ENCODE peak calls at places on chromosomes 3 and 15, in seven cellular contexts. W, O, Z, C, S, D and T are unnamed samples.

GRCh38 chr15:52493968-52494367 is 34.7 kb downstream of the MYO5A start:
- DNase-seq in S (no peak), W (no peak), O (no peak), D (no peak), Z (no peak), C (no peak), T (no peak)

GRCh38 chr3:52429779-52430415 is 15.0 kb downstream of the SEMA3G start:
- DNase-seq in Z (no peak), W (no peak), S (no peak), O (no peak), C (peak), D (no peak), T (no peak)

GRCh38 chr3:33644598-33644997 is 73.5 kb downstream of the CLASP2 start:
- DNase-seq in C (no peak), D (no peak), W (no peak), Z (no peak), O (no peak), S (no peak), T (no peak)

GRCh38 chr3:11238057-11238456 is 34.1 kb upstream of the ATG7 start:
- DNase-seq in Z (no peak), O (no peak), S (no peak), D (no peak), C (no peak), W (peak), T (no peak)

GRCh38 chr3:178088930-178089329 is 447.3 kb upstream of the KCNMB2 start:
- DNase-seq in C (no peak), W (no peak), D (no peak), S (no peak), Z (peak), O (no peak), T (no peak)

GRCh38 chr3:72820405-72820804 is 27.8 kb downstream of the SHQ1 start:
- DNase-seq in D (peak), O (no peak), S (no peak), Z (no peak), W (peak), C (no peak), T (no peak)

GRCh38 chr3:17122758-17123157 is 238.0 kb downstream of the PLCL2 start:
- DNase-seq in D (no peak), W (no peak), S (no peak), Z (no peak), O (no peak), C (no peak), T (no peak)

GRCh38 chr15:62868507-62868906 is 174.0 kb upstream of the TPM1 start:
- DNase-seq in S (no peak), W (peak), Z (no peak), C (no peak), D (no peak), O (no peak), T (no peak)

GRCh38 chr3:114745322-114746240 is 401.5 kb downstream of the ZBTB20 start:
- DNase-seq in D (no peak), C (no peak), S (no peak), Z (no peak), W (peak), O (no peak), T (no peak)

GRCh38 chr3:8982509-8982908 is 19.2 kb upstream of the RAD18 start:
- DNase-seq in O (no peak), W (no peak), D (no peak), Z (no peak), C (no peak), S (no peak), T (no peak)

GRCh38 chr3:180433172-180433571 is 168.8 kb upstream of the TTC14 start:
- DNase-seq in S (no peak), D (no peak), Z (no peak), W (no peak), C (no peak), O (no peak), T (no peak)

GRCh38 chr3:98359993-98360675 is 6.5 kb downstream of the OR5K4 start:
- DNase-seq in C (no peak), O (no peak), W (no peak), D (no peak), S (no peak), Z (no peak), T (peak)

GRCh38 chr15:91345761-91346160 is 245.7 kb downstream of the SV2B start:
- DNase-seq in W (no peak), S (no peak), C (no peak), Z (no peak), O (no peak), D (no peak), T (no peak)

GRCh38 chr3:64405211-64405818 is 180.0 kb upstream of the PRICKLE2 start:
- DNase-seq in D (no peak), S (no peak), O (no peak), Z (no peak), W (no peak), C (no peak), T (no peak)